ENCODE peak calls at places on chromosomes 4 and X, in four cellular contexts. Y, S, Z and V are unnamed samples.

GRCh38 chrX:121389976-121390709 is 342.7 kb downstream of the GLUD2 start:
- DNase-seq in Y (no peak), S (no peak), Z (no peak), V (no peak)

GRCh38 chr4:1198070-1198844 is 25.9 kb upstream of the SPON2 start:
- DNase-seq in S (no peak), Y (no peak), Z (no peak), V (no peak)

GRCh38 chr4:113316879-113317278 is 267.4 kb downstream of the ANK2 start:
- DNase-seq in Y (peak; percentile 43), Z (no peak), S (peak; percentile 5), V (peak; percentile 46)

GRCh38 chr4:142408003-142408441 is 438.1 kb downstream of the INPP4B start:
- DNase-seq in S (no peak), Z (no peak), Y (no peak), V (no peak)

GRCh38 chr4:123430031-123430430 is 33.4 kb downstream of the SPRY1 start:
- DNase-seq in Y (no peak), S (peak; percentile 56), Z (no peak), V (no peak)

GRCh38 chr4:139889194-139889762 is 223.7 kb downstream of the MGST2 start:
- DNase-seq in S (peak; percentile 48), Z (no peak), Y (no peak), V (no peak)

GRCh38 chr4:6939761-6940743 is 30.4 kb downstream of the TBC1D14 start:
- DNase-seq in Y (no peak), Z (no peak), S (peak; percentile 17), V (peak; percentile 52)

GRCh38 chrX:48533165-48533564 is 6.3 kb upstream of the TBC1D25 start:
- DNase-seq in Z (no peak), Y (no peak), S (no peak), V (no peak)

GRCh38 chrX:70042399-70043371 is 7.1 kb downstream of the AWAT2 start:
- DNase-seq in Y (no peak), S (no peak), Z (no peak), V (no peak)

GRCh38 chr4:21656832-21657231 is 291.7 kb downstream of the KCNIP4 start:
- DNase-seq in Y (no peak), Z (no peak), S (no peak), V (no peak)

GRCh38 chr4:149999485-150000074 is 78.7 kb upstream of the DCLK2 start:
- DNase-seq in S (no peak), Y (peak; percentile 27), Z (peak; percentile 65), V (peak; percentile 12)

GRCh38 chr4:76637704-76638361 is 202.8 kb downstream of the SHROOM3 start:
- DNase-seq in Z (no peak), S (no peak), Y (no peak), V (no peak)

GRCh38 chr4:123783091-123783765 is 386.6 kb downstream of the SPRY1 start:
- DNase-seq in Z (no peak), Y (no peak), S (no peak), V (no peak)

GRCh38 chrX:72297953-72298730 is 7.6 kb downstream of the CITED1 start:
- DNase-seq in Z (no peak), S (peak; percentile 23), Y (no peak), V (no peak)

GRCh38 chr4:153788064-153788418 is 842 bp downstream of the SFRP2 start:
- DNase-seq in S (no peak), Z (no peak), Y (no peak), V (no peak)

GRCh38 chr4:105092356-105092755 is 54.3 kb upstream of the TET2 start:
- DNase-seq in S (no peak), Y (no peak), Z (no peak), V (no peak)

GRCh38 chr4:25439913-25440477 is 62.9 kb downstream of the ANAPC4 start:
- DNase-seq in S (peak; percentile 54), Y (peak; percentile 36), Z (peak; percentile 15), V (peak; percentile 74)

GRCh38 chr4:1290165-1290977 is 680 bp downstream of the MAEA start:
- DNase-seq in Y (no peak), Z (no peak), S (peak; percentile 27), V (peak; percentile 67)

GRCh38 chr4:15054546-15054945 is 52.3 kb downstream of the CPEB2 start:
- DNase-seq in Y (no peak), S (no peak), Z (no peak), V (no peak)

GRCh38 chrX:143664302-143664701 is 28.4 kb upstream of the SLITRK4 start:
- DNase-seq in Z (no peak), S (no peak), Y (no peak), V (no peak)

GRCh38 chr4:19248023-19248422 is 1003.7 kb upstream of the SLIT2 start:
- DNase-seq in Z (no peak), Y (no peak), S (no peak), V (no peak)

GRCh38 chr4:186838295-186838694 is 114.6 kb upstream of the FAT1 start:
- DNase-seq in S (no peak), Z (no peak), Y (no peak), V (no peak)

GRCh38 chr4:88823058-88823919 is 125.7 kb upstream of the NAP1L5 start:
- DNase-seq in Y (peak; percentile 42), Z (peak; percentile 92), S (peak; percentile 66), V (peak; percentile 19)

GRCh38 chrX:138929905-138930304 is 218.4 kb upstream of the FGF13 start:
- DNase-seq in S (no peak), Y (no peak), Z (no peak), V (no peak)

GRCh38 chr4:186942745-186943606 is 219.3 kb upstream of the FAT1 start:
- DNase-seq in Y (no peak), S (no peak), Z (no peak), V (no peak)

GRCh38 chr4:162232349-162232748 is 68.5 kb upstream of the FSTL5 start:
- DNase-seq in S (no peak), Z (no peak), Y (no peak), V (no peak)

GRCh38 chr4:17447675-17448298 is 64.1 kb downstream of the QDPR start:
- DNase-seq in S (peak; percentile 57), Y (no peak), Z (peak; percentile 46), V (peak; percentile 67)